ENCODE peak calls at places on chromosome 21, in five cellular contexts. M is BJ; O is activated CD8-positive, alpha-beta memory T cell treated with anti-CD3 and anti-CD28 coated beads for 24 hours; X is stomach; I is NCI-H2081. S is an unnamed sample.

GRCh38 chr21:43362928-43363314 is 64.0 kb downstream of the SIK1 start:
- DNase-seq in M (no peak), O (no peak), X (no peak), I (no peak), S (no peak)

GRCh38 chr21:39373634-39374033 is 24.7 kb upstream of the HMGN1 start:
- DNase-seq in M (no peak), O (no peak), X (no peak), I (no peak), S (peak; percentile 25)

GRCh38 chr21:42311816-42312625 is 3.2 kb downstream of the TFF3 start:
- DNase-seq in M (no peak), O (peak; percentile 49), X (no peak), I (no peak), S (no peak)

GRCh38 chr21:37430184-37430821 is 63.7 kb downstream of the DYRK1A start:
- DNase-seq in M (no peak), O (no peak), X (no peak), I (no peak), S (no peak)

GRCh38 chr21:33374080-33374873 is 28.9 kb upstream of the IFNGR2 start:
- DNase-seq in M (no peak), O (no peak), X (peak; percentile 58), I (no peak), S (peak; percentile 49)

GRCh38 chr21:33973268-33973667 is 57.7 kb upstream of the ATP5PO start:
- DNase-seq in M (no peak), O (peak; percentile 33), X (no peak), I (no peak), S (no peak)

GRCh38 chr21:17436626-17437111 is 76.2 kb upstream of the CXADR start:
- DNase-seq in M (no peak), O (no peak), X (no peak), I (no peak), S (no peak)

GRCh38 chr21:14259669-14260458 is 43.9 kb downstream of the RBM11 start:
- DNase-seq in M (no peak), O (no peak), X (no peak), I (no peak), S (peak; percentile 26)

GRCh38 chr21:41610042-41610839 is 102.3 kb upstream of the TMPRSS2 start:
- DNase-seq in M (no peak), O (no peak), X (peak; percentile 78), I (no peak), S (no peak)

GRCh38 chr21:26445440-26445839 is 127.6 kb downstream of the CYYR1 start:
- DNase-seq in M (peak; percentile 34), O (no peak), X (no peak), I (no peak), S (no peak)

GRCh38 chr21:42562816-42563215 is 49.2 kb downstream of the SLC37A1 start:
- DNase-seq in M (no peak), O (no peak), X (no peak), I (no peak), S (no peak)

GRCh38 chr21:38384675-38385074 is 113.6 kb downstream of the ERG start:
- DNase-seq in M (no peak), O (no peak), X (no peak), I (no peak), S (no peak)

GRCh38 chr21:21101911-21102310 is 103.7 kb downstream of the NCAM2 start:
- DNase-seq in M (no peak), O (no peak), X (no peak), I (no peak), S (no peak)

GRCh38 chr21:42061195-42061865 is 9.8 kb upstream of the UMODL1 start:
- DNase-seq in M (no peak), O (peak; percentile 64), X (no peak), I (no peak), S (no peak)

GRCh38 chr21:34693192-34693810 is 24.5 kb downstream of the CLIC6 start:
- DNase-seq in M (no peak), O (peak; percentile 62), X (peak; percentile 57), I (peak; percentile 53), S (no peak)

GRCh38 chr21:27382404-27382803 is 415.5 kb upstream of the ADAMTS5 start:
- DNase-seq in M (no peak), O (no peak), X (no peak), I (no peak), S (no peak)

GRCh38 chr21:42381347-42381984 is 14.4 kb downstream of the TMPRSS3 start:
- DNase-seq in M (no peak), O (no peak), X (peak; percentile 65), I (no peak), S (peak; percentile 24)

GRCh38 chr21:45286671-45287437 is 841 bp downstream of the POFUT2 start:
- DNase-seq in M (no peak), O (peak; percentile 51), X (peak; percentile 23), I (no peak), S (no peak)

GRCh38 chr21:44424608-44425306 is 30.6 kb upstream of the LRRC3 start:
- DNase-seq in M (no peak), O (no peak), X (no peak), I (no peak), S (no peak)

GRCh38 chr21:36684957-36685714 is 13.8 kb upstream of the SIM2 start:
- DNase-seq in M (no peak), O (no peak), X (peak; percentile 62), I (no peak), S (no peak)

GRCh38 chr21:36079010-36079649 is 9.3 kb downstream of the CBR1 start:
- DNase-seq in M (no peak), O (peak; percentile 62), X (peak; percentile 53), I (no peak), S (no peak)

GRCh38 chr21:43968410-43969114 is 43.5 kb upstream of the TRAPPC10 start:
- DNase-seq in M (no peak), O (no peak), X (no peak), I (no peak), S (no peak)

GRCh38 chr21:16775056-16775455 is 737.8 kb upstream of the CXADR start:
- DNase-seq in M (no peak), O (no peak), X (no peak), I (no peak), S (no peak)

GRCh38 chr21:32437729-32438128 is 25.2 kb downstream of the EVA1C start:
- DNase-seq in M (no peak), O (no peak), X (no peak), I (no peak), S (no peak)

GRCh38 chr21:33549848-33550771 is 7.3 kb downstream of the SON start:
- DNase-seq in M (no peak), O (no peak), X (no peak), I (no peak), S (no peak)

GRCh38 chr21:42734323-42734971 is 81.0 kb downstream of the PDE9A start:
- DNase-seq in M (no peak), O (no peak), X (no peak), I (no peak), S (no peak)

GRCh38 chr21:39670741-39671140 is 58.0 kb downstream of the B3GALT5 start:
- DNase-seq in M (no peak), O (no peak), X (no peak), I (no peak), S (no peak)